ENCODE peak calls at places on chromosome 2, in eight cellular contexts. P, M, L, N, A, R, S and V are unnamed samples.

GRCh38 chr2:26577442-26578433 is 63.4 kb downstream of the CIB4 start:
- DNase-seq in P (peak), M (peak), L (peak), N (peak), A (no peak), R (peak), S (peak), V (peak)

GRCh38 chr2:237576974-237577373 is 10.6 kb downstream of the PRLH start:
- DNase-seq in P (no peak), M (no peak), L (no peak), N (no peak), A (no peak), R (no peak), S (no peak), V (peak)

GRCh38 chr2:27049422-27050280 is 1.8 kb upstream of the AGBL5 start:
- DNase-seq in P (peak), M (peak), L (no peak), N (peak), A (no peak), R (peak), S (no peak), V (peak)

GRCh38 chr2:172655838-172656573 is 79.6 kb upstream of the RAPGEF4 start:
- DNase-seq in P (no peak), M (no peak), L (no peak), N (no peak), A (no peak), R (no peak), S (no peak), V (no peak)

GRCh38 chr2:175734679-175735078 is 267.4 kb downstream of the LNPK start:
- DNase-seq in P (no peak), M (no peak), L (no peak), N (peak), A (no peak), R (no peak), S (no peak), V (no peak)

GRCh38 chr2:62611820-62612219 is 93.7 kb upstream of the EHBP1 start:
- DNase-seq in P (no peak), M (no peak), L (no peak), N (no peak), A (no peak), R (no peak), S (no peak), V (no peak)

GRCh38 chr2:140136366-140136765 is 1356.2 kb upstream of the NXPH2 start:
- DNase-seq in P (no peak), M (no peak), L (no peak), N (no peak), A (no peak), R (no peak), S (no peak), V (no peak)

GRCh38 chr2:45329045-45329677 is 281.9 kb downstream of the SRBD1 start:
- DNase-seq in P (no peak), M (no peak), L (peak), N (no peak), A (no peak), R (no peak), S (no peak), V (no peak)

GRCh38 chr2:47767880-47768609 is 14.9 kb upstream of the MSH6 start:
- DNase-seq in P (peak), M (peak), L (no peak), N (peak), A (peak), R (peak), S (peak), V (peak)

GRCh38 chr2:200615247-200615646 is 29.4 kb downstream of the AOX1 start:
- DNase-seq in P (no peak), M (no peak), L (peak), N (no peak), A (no peak), R (no peak), S (no peak), V (no peak)

GRCh38 chr2:21422050-21422449 is 298.3 kb downstream of the TDRD15 start:
- DNase-seq in P (no peak), M (no peak), L (peak), N (peak), A (no peak), R (no peak), S (no peak), V (no peak)

GRCh38 chr2:102843759-102844443 is 82.1 kb downstream of the TMEM182 start:
- DNase-seq in P (no peak), M (no peak), L (no peak), N (no peak), A (no peak), R (no peak), S (no peak), V (no peak)

GRCh38 chr2:10783421-10783820 is 29.2 kb downstream of the PDIA6 start:
- DNase-seq in P (no peak), M (no peak), L (peak), N (no peak), A (no peak), R (no peak), S (no peak), V (no peak)

GRCh38 chr2:105744091-105744908 is 412 bp upstream of the NCK2 start:
- DNase-seq in P (no peak), M (peak), L (peak), N (peak), A (no peak), R (peak), S (peak), V (peak)

GRCh38 chr2:10547011-10547410 is 98.9 kb upstream of the ODC1 start:
- DNase-seq in P (no peak), M (no peak), L (peak), N (no peak), A (no peak), R (no peak), S (no peak), V (no peak)

GRCh38 chr2:216807861-216808272 is 52.0 kb downstream of the TNP1 start:
- DNase-seq in P (no peak), M (no peak), L (no peak), N (peak), A (no peak), R (no peak), S (peak), V (no peak)

GRCh38 chr2:112634153-112634873 is 11.4 kb upstream of the SLC20A1 start:
- DNase-seq in P (no peak), M (no peak), L (no peak), N (no peak), A (no peak), R (no peak), S (peak), V (peak)

GRCh38 chr2:174312581-174313234 is 22.0 kb upstream of the SP9 start:
- DNase-seq in P (no peak), M (no peak), L (no peak), N (no peak), A (no peak), R (no peak), S (no peak), V (no peak)

GRCh38 chr2:42094114-42094513 is 46.3 kb downstream of the PKDCC start:
- DNase-seq in P (no peak), M (no peak), L (no peak), N (no peak), A (no peak), R (no peak), S (no peak), V (no peak)

DNA sequence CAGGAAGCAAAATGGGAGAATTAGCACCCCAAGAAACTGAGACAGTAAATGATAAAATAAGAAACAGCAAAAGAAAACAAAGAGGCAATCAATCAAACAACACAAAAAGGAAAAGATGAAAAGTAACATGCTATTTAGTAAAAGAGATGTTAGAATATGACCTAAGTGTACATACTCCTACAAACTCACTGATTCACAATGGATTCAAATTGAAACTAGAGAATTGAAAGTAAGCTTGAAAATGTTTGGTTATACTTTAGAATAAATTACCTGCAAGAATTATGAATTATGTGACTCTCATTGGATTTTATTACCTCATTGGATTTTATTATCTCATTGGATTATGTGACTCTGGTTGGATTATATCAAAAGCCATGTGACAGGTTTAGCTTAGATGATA is 22.8 kb upstream of the CCNYL1 start:
- DNase-seq in P (no peak), M (no peak), L (no peak), N (no peak), A (no peak), R (no peak), S (no peak), V (no peak)
- H3K4me3 ChIP-seq in P (no peak), M (no peak), L (no peak), N (no peak), A (no peak), R (no peak), S (no peak), V (no peak)

GRCh38 chr2:43420310-43420903 is 175.4 kb downstream of the THADA start:
- DNase-seq in P (no peak), M (no peak), L (peak), N (no peak), A (no peak), R (no peak), S (no peak), V (no peak)
- H3K27ac ChIP-seq in P (no peak), M (no peak), L (no peak), N (no peak), A (peak), R (no peak), S (peak), V (no peak)

DNA sequence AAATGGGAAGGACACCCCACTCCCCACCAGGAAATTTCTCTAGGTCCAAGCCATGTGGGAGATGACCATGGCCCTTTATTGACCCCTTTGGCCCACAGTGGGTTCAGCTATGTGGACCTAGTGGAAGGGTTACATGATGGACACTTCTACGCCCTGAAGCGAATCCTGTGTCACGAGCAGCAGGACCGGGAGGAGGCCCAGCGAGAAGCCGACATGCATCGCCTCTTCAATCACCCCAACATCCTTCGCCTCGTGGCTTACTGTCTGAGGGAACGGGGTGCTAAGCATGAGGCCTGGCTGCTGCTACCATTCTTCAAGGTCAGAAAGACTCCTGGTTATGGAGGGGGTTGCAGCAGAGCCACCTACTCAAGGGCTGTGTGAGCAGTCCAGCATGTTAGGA is 1.3 kb downstream of the STK16 start:
- DNase-seq in P (no peak), M (no peak), L (no peak), N (no peak), A (no peak), R (no peak), S (no peak), V (no peak)
- H3K4me3 ChIP-seq in P (no peak), M (peak), L (no peak), N (no peak), A (no peak), R (peak), S (no peak), V (peak)

GRCh38 chr2:215621389-215621788 is 185.5 kb upstream of the FN1 start:
- DNase-seq in P (no peak), M (no peak), L (peak), N (no peak), A (no peak), R (no peak), S (no peak), V (no peak)
- H3K27ac ChIP-seq in P (no peak), M (no peak), L (no peak), N (no peak), A (no peak), R (no peak), S (no peak), V (no peak)